ENCODE peak calls at places on chromosome 9, in ten cellular contexts. One of them, this sample, is unnamed.

GRCh38 chr9:136010176-136010575 is 49.0 kb upstream of the UBAC1 start:
- DNase-seq in Calu3: no peak
- DNase-seq in HEK293T: no peak
- DNase-seq in RPMI8226: no peak
- DNase-seq in GM23338: no peak
- DNase-seq in hepatocyte: no peak
- DNase-seq in stimulated activated CD8-positive, alpha-beta memory T cell treated with anti-CD3 and anti-CD28 coated beads, Interleukin-15, amount 100 ng/mL, for 4 hours: no peak
- DNase-seq in stomach: no peak
- DNase-seq in activated CD8-positive, alpha-beta memory T cell treated with anti-CD3 and anti-CD28 coated beads, Interleukin-2, amount 50 U/mL, for 48 hours: no peak
- DNase-seq in hypothalamus: no peak
- DNase-seq in this sample: no peak

GRCh38 chr9:82797539-82797938 is 265.4 kb downstream of the RASEF start:
- DNase-seq in Calu3: no peak
- DNase-seq in HEK293T: no peak
- DNase-seq in RPMI8226: no peak
- DNase-seq in GM23338: no peak
- DNase-seq in hepatocyte: peak
- DNase-seq in stimulated activated CD8-positive, alpha-beta memory T cell treated with anti-CD3 and anti-CD28 coated beads, Interleukin-15, amount 100 ng/mL, for 4 hours: no peak
- DNase-seq in stomach: peak
- DNase-seq in activated CD8-positive, alpha-beta memory T cell treated with anti-CD3 and anti-CD28 coated beads, Interleukin-2, amount 50 U/mL, for 48 hours: no peak
- DNase-seq in hypothalamus: no peak
- DNase-seq in this sample: no peak

GRCh38 chr9:94870793-94871558 is 144.5 kb downstream of the AOPEP start:
- DNase-seq in Calu3: no peak
- DNase-seq in HEK293T: no peak
- DNase-seq in RPMI8226: no peak
- DNase-seq in GM23338: no peak
- DNase-seq in hepatocyte: no peak
- DNase-seq in stimulated activated CD8-positive, alpha-beta memory T cell treated with anti-CD3 and anti-CD28 coated beads, Interleukin-15, amount 100 ng/mL, for 4 hours: no peak
- DNase-seq in stomach: no peak
- DNase-seq in activated CD8-positive, alpha-beta memory T cell treated with anti-CD3 and anti-CD28 coated beads, Interleukin-2, amount 50 U/mL, for 48 hours: no peak
- DNase-seq in hypothalamus: no peak
- DNase-seq in this sample: no peak

GRCh38 chr9:69674112-69674511 is 1.9 kb upstream of the APBA1 start:
- DNase-seq in Calu3: no peak
- DNase-seq in HEK293T: peak
- DNase-seq in RPMI8226: no peak
- DNase-seq in GM23338: peak
- DNase-seq in hepatocyte: no peak
- DNase-seq in stimulated activated CD8-positive, alpha-beta memory T cell treated with anti-CD3 and anti-CD28 coated beads, Interleukin-15, amount 100 ng/mL, for 4 hours: no peak
- DNase-seq in stomach: no peak
- DNase-seq in activated CD8-positive, alpha-beta memory T cell treated with anti-CD3 and anti-CD28 coated beads, Interleukin-2, amount 50 U/mL, for 48 hours: no peak
- DNase-seq in hypothalamus: no peak
- DNase-seq in this sample: no peak

GRCh38 chr9:128497824-128498610 is 6.5 kb upstream of the GLE1 start:
- DNase-seq in Calu3: no peak
- DNase-seq in HEK293T: no peak
- DNase-seq in RPMI8226: no peak
- DNase-seq in GM23338: no peak
- DNase-seq in hepatocyte: no peak
- DNase-seq in stimulated activated CD8-positive, alpha-beta memory T cell treated with anti-CD3 and anti-CD28 coated beads, Interleukin-15, amount 100 ng/mL, for 4 hours: no peak
- DNase-seq in stomach: no peak
- DNase-seq in activated CD8-positive, alpha-beta memory T cell treated with anti-CD3 and anti-CD28 coated beads, Interleukin-2, amount 50 U/mL, for 48 hours: no peak
- DNase-seq in hypothalamus: peak
- DNase-seq in this sample: peak

GRCh38 chr9:131870156-131870555 is 130.3 kb upstream of the RAPGEF1 start:
- DNase-seq in Calu3: no peak
- DNase-seq in HEK293T: no peak
- DNase-seq in RPMI8226: no peak
- DNase-seq in GM23338: no peak
- DNase-seq in hepatocyte: no peak
- DNase-seq in stimulated activated CD8-positive, alpha-beta memory T cell treated with anti-CD3 and anti-CD28 coated beads, Interleukin-15, amount 100 ng/mL, for 4 hours: no peak
- DNase-seq in stomach: no peak
- DNase-seq in activated CD8-positive, alpha-beta memory T cell treated with anti-CD3 and anti-CD28 coated beads, Interleukin-2, amount 50 U/mL, for 48 hours: no peak
- DNase-seq in hypothalamus: no peak
- DNase-seq in this sample: no peak

GRCh38 chr9:35599763-35600604 is 5.1 kb upstream of the TESK1 start:
- DNase-seq in Calu3: no peak
- DNase-seq in HEK293T: no peak
- DNase-seq in RPMI8226: peak
- DNase-seq in GM23338: peak
- DNase-seq in hepatocyte: no peak
- DNase-seq in stimulated activated CD8-positive, alpha-beta memory T cell treated with anti-CD3 and anti-CD28 coated beads, Interleukin-15, amount 100 ng/mL, for 4 hours: no peak
- DNase-seq in stomach: no peak
- DNase-seq in activated CD8-positive, alpha-beta memory T cell treated with anti-CD3 and anti-CD28 coated beads, Interleukin-2, amount 50 U/mL, for 48 hours: no peak
- DNase-seq in hypothalamus: no peak
- DNase-seq in this sample: peak

GRCh38 chr9:109026306-109026705 is 13.0 kb upstream of the CTNNAL1 start:
- DNase-seq in Calu3: no peak
- DNase-seq in HEK293T: no peak
- DNase-seq in RPMI8226: no peak
- DNase-seq in GM23338: no peak
- DNase-seq in hepatocyte: no peak
- DNase-seq in stimulated activated CD8-positive, alpha-beta memory T cell treated with anti-CD3 and anti-CD28 coated beads, Interleukin-15, amount 100 ng/mL, for 4 hours: no peak
- DNase-seq in stomach: no peak
- DNase-seq in activated CD8-positive, alpha-beta memory T cell treated with anti-CD3 and anti-CD28 coated beads, Interleukin-2, amount 50 U/mL, for 48 hours: no peak
- DNase-seq in hypothalamus: no peak
- DNase-seq in this sample: no peak

GRCh38 chr9:75803130-75803529 is 87.3 kb upstream of the PCSK5 start:
- DNase-seq in Calu3: no peak
- DNase-seq in HEK293T: no peak
- DNase-seq in RPMI8226: no peak
- DNase-seq in GM23338: peak
- DNase-seq in hepatocyte: peak
- DNase-seq in stimulated activated CD8-positive, alpha-beta memory T cell treated with anti-CD3 and anti-CD28 coated beads, Interleukin-15, amount 100 ng/mL, for 4 hours: no peak
- DNase-seq in stomach: no peak
- DNase-seq in activated CD8-positive, alpha-beta memory T cell treated with anti-CD3 and anti-CD28 coated beads, Interleukin-2, amount 50 U/mL, for 48 hours: no peak
- DNase-seq in hypothalamus: no peak
- DNase-seq in this sample: no peak

GRCh38 chr9:116686693-116687073 is 422 bp upstream of the TRIM32 start:
- DNase-seq in Calu3: no peak
- DNase-seq in HEK293T: no peak
- DNase-seq in RPMI8226: peak
- DNase-seq in GM23338: peak
- DNase-seq in hepatocyte: peak
- DNase-seq in stimulated activated CD8-positive, alpha-beta memory T cell treated with anti-CD3 and anti-CD28 coated beads, Interleukin-15, amount 100 ng/mL, for 4 hours: no peak
- DNase-seq in stomach: no peak
- DNase-seq in activated CD8-positive, alpha-beta memory T cell treated with anti-CD3 and anti-CD28 coated beads, Interleukin-2, amount 50 U/mL, for 48 hours: peak
- DNase-seq in hypothalamus: no peak
- DNase-seq in this sample: no peak

GRCh38 chr9:21831841-21832509 is 29.5 kb downstream of the MTAP start:
- DNase-seq in Calu3: peak
- DNase-seq in HEK293T: no peak
- DNase-seq in RPMI8226: no peak
- DNase-seq in GM23338: no peak
- DNase-seq in hepatocyte: peak
- DNase-seq in stimulated activated CD8-positive, alpha-beta memory T cell treated with anti-CD3 and anti-CD28 coated beads, Interleukin-15, amount 100 ng/mL, for 4 hours: no peak
- DNase-seq in stomach: no peak
- DNase-seq in activated CD8-positive, alpha-beta memory T cell treated with anti-CD3 and anti-CD28 coated beads, Interleukin-2, amount 50 U/mL, for 48 hours: no peak
- DNase-seq in hypothalamus: no peak
- DNase-seq in this sample: no peak

GRCh38 chr9:129525781-129526180 is 95.1 kb downstream of the C9orf50 start:
- DNase-seq in Calu3: no peak
- DNase-seq in HEK293T: no peak
- DNase-seq in RPMI8226: no peak
- DNase-seq in GM23338: no peak
- DNase-seq in hepatocyte: no peak
- DNase-seq in stimulated activated CD8-positive, alpha-beta memory T cell treated with anti-CD3 and anti-CD28 coated beads, Interleukin-15, amount 100 ng/mL, for 4 hours: no peak
- DNase-seq in stomach: no peak
- DNase-seq in activated CD8-positive, alpha-beta memory T cell treated with anti-CD3 and anti-CD28 coated beads, Interleukin-2, amount 50 U/mL, for 48 hours: no peak
- DNase-seq in hypothalamus: no peak
- DNase-seq in this sample: no peak

GRCh38 chr9:103757062-103757461 is 337.0 kb upstream of the SMC2 start:
- DNase-seq in Calu3: no peak
- DNase-seq in HEK293T: no peak
- DNase-seq in RPMI8226: no peak
- DNase-seq in GM23338: no peak
- DNase-seq in hepatocyte: no peak
- DNase-seq in stimulated activated CD8-positive, alpha-beta memory T cell treated with anti-CD3 and anti-CD28 coated beads, Interleukin-15, amount 100 ng/mL, for 4 hours: no peak
- DNase-seq in stomach: no peak
- DNase-seq in activated CD8-positive, alpha-beta memory T cell treated with anti-CD3 and anti-CD28 coated beads, Interleukin-2, amount 50 U/mL, for 48 hours: no peak
- DNase-seq in hypothalamus: no peak
- DNase-seq in this sample: no peak

GRCh38 chr9:129474740-129475404 is 146.0 kb downstream of the C9orf50 start:
- DNase-seq in Calu3: no peak
- DNase-seq in HEK293T: no peak
- DNase-seq in RPMI8226: no peak
- DNase-seq in GM23338: no peak
- DNase-seq in hepatocyte: no peak
- DNase-seq in stimulated activated CD8-positive, alpha-beta memory T cell treated with anti-CD3 and anti-CD28 coated beads, Interleukin-15, amount 100 ng/mL, for 4 hours: no peak
- DNase-seq in stomach: no peak
- DNase-seq in activated CD8-positive, alpha-beta memory T cell treated with anti-CD3 and anti-CD28 coated beads, Interleukin-2, amount 50 U/mL, for 48 hours: no peak
- DNase-seq in hypothalamus: no peak
- DNase-seq in this sample: no peak

GRCh38 chr9:112665347-112665746 is 52.6 kb downstream of the INIP start:
- DNase-seq in Calu3: no peak
- DNase-seq in HEK293T: no peak
- DNase-seq in RPMI8226: no peak
- DNase-seq in GM23338: no peak
- DNase-seq in hepatocyte: no peak
- DNase-seq in stimulated activated CD8-positive, alpha-beta memory T cell treated with anti-CD3 and anti-CD28 coated beads, Interleukin-15, amount 100 ng/mL, for 4 hours: no peak
- DNase-seq in stomach: no peak
- DNase-seq in activated CD8-positive, alpha-beta memory T cell treated with anti-CD3 and anti-CD28 coated beads, Interleukin-2, amount 50 U/mL, for 48 hours: no peak
- DNase-seq in hypothalamus: no peak
- DNase-seq in this sample: no peak

GRCh38 chr9:84424945-84425344 is 84.4 kb upstream of the SLC28A3 start:
- DNase-seq in Calu3: no peak
- DNase-seq in HEK293T: no peak
- DNase-seq in RPMI8226: no peak
- DNase-seq in GM23338: no peak
- DNase-seq in hepatocyte: no peak
- DNase-seq in stimulated activated CD8-positive, alpha-beta memory T cell treated with anti-CD3 and anti-CD28 coated beads, Interleukin-15, amount 100 ng/mL, for 4 hours: no peak
- DNase-seq in stomach: no peak
- DNase-seq in activated CD8-positive, alpha-beta memory T cell treated with anti-CD3 and anti-CD28 coated beads, Interleukin-2, amount 50 U/mL, for 48 hours: no peak
- DNase-seq in hypothalamus: no peak
- DNase-seq in this sample: no peak